ENCODE peak calls at places on chromosomes 2 and 18, in six cellular contexts. One of them, this sample, is unnamed.

GRCh38 chr2:206392118-206392517 is 51.2 kb upstream of the ADAM23 start:
- DNase-seq in testis: peak; percentile 42
- DNase-seq in ascending aorta: no peak
- DNase-seq in transverse colon: no peak
- DNase-seq in upper lobe of right lung: no peak
- DNase-seq in cardiac muscle cell: peak; percentile 60
- DNase-seq in this sample: peak; percentile 19

GRCh38 chr2:148756292-148756975 is 111.9 kb downstream of the EPC2 start:
- DNase-seq in testis: no peak
- DNase-seq in ascending aorta: no peak
- DNase-seq in transverse colon: no peak
- DNase-seq in upper lobe of right lung: no peak
- DNase-seq in cardiac muscle cell: peak; percentile 5
- DNase-seq in this sample: no peak

GRCh38 chr18:75127143-75128021 is 81.6 kb downstream of the PTGR3 start:
- DNase-seq in testis: no peak
- DNase-seq in ascending aorta: no peak
- DNase-seq in transverse colon: peak; percentile 81
- DNase-seq in upper lobe of right lung: peak; percentile 62
- DNase-seq in cardiac muscle cell: no peak
- DNase-seq in this sample: no peak

GRCh38 chr2:70926042-70926441 is 9.7 kb upstream of the ATP6V1B1 start:
- DNase-seq in testis: no peak
- DNase-seq in ascending aorta: peak; percentile 16
- DNase-seq in transverse colon: no peak
- DNase-seq in upper lobe of right lung: no peak
- DNase-seq in cardiac muscle cell: no peak
- DNase-seq in this sample: peak; percentile 2

GRCh38 chr18:70659026-70659726 is 370.3 kb downstream of the SOCS6 start:
- DNase-seq in testis: no peak
- DNase-seq in ascending aorta: no peak
- DNase-seq in transverse colon: no peak
- DNase-seq in upper lobe of right lung: no peak
- DNase-seq in cardiac muscle cell: peak; percentile 97
- DNase-seq in this sample: no peak

GRCh38 chr18:41936471-41937134 is 18.4 kb upstream of the PIK3C3 start:
- DNase-seq in testis: no peak
- DNase-seq in ascending aorta: no peak
- DNase-seq in transverse colon: no peak
- DNase-seq in upper lobe of right lung: no peak
- DNase-seq in cardiac muscle cell: no peak
- DNase-seq in this sample: no peak

GRCh38 chr2:191169456-191170300 is 18.9 kb upstream of the STAT4 start:
- DNase-seq in testis: no peak
- DNase-seq in ascending aorta: no peak
- DNase-seq in transverse colon: no peak
- DNase-seq in upper lobe of right lung: no peak
- DNase-seq in cardiac muscle cell: no peak
- DNase-seq in this sample: no peak

GRCh38 chr2:71798266-71799012 is 345.1 kb downstream of the DYSF start:
- DNase-seq in testis: peak; percentile 48
- DNase-seq in ascending aorta: peak; percentile 63
- DNase-seq in transverse colon: peak; percentile 15
- DNase-seq in upper lobe of right lung: no peak
- DNase-seq in cardiac muscle cell: peak; percentile 55
- DNase-seq in this sample: peak; percentile 36

DNA sequence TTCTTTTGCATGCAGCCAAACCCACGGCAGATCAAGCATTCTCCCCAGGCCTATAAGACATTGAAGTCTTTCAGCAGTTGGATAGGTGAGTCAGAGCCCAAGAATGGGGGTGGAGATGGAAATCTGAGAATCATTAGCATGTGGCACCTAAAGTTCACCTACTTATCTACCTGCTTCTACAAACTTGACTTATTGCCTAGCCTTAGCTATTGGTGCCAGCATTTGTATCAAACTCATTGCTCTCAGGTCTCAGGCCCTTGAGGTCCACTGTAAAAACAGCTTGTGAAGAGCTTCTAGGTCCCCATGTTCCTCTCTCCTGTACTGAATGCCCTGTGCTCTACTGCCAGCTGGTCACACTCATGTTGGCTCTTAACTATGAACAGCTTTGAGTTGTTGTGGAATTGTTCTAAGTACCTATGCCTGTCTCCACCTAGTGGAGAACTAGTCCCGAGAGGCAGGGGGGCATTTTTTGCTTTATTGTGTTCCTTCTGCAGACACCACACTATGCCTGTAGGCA is 278.4 kb upstream of the SPRED2 start:
- DNase-seq in testis: no peak
- DNase-seq in ascending aorta: no peak
- DNase-seq in transverse colon: no peak
- DNase-seq in upper lobe of right lung: no peak
- DNase-seq in cardiac muscle cell: peak; percentile 5
- DNase-seq in this sample: no peak
- TF ChIP-seq CTCF in testis: no peak
- TF ChIP-seq CTCF in ascending aorta: no peak
- TF ChIP-seq CTCF in transverse colon: no peak
- TF ChIP-seq CTCF in upper lobe of right lung: peak; percentile 15
- TF ChIP-seq CTCF in cardiac muscle cell: peak; percentile 22
- TF ChIP-seq CTCF in this sample: no peak

GRCh38 chr2:150214626-150215025 is 272.8 kb downstream of the RND3 start:
- DNase-seq in testis: no peak
- DNase-seq in ascending aorta: no peak
- DNase-seq in transverse colon: peak; percentile 17
- DNase-seq in upper lobe of right lung: no peak
- DNase-seq in cardiac muscle cell: no peak
- DNase-seq in this sample: no peak
- H3K36me3 ChIP-seq in testis: no peaks in the 10 kb centered on the region
- H3K36me3 ChIP-seq in ascending aorta: no peaks in the 10 kb centered on the region
- H3K36me3 ChIP-seq in transverse colon: no peaks in the 10 kb centered on the region
- H3K36me3 ChIP-seq in upper lobe of right lung: no peaks in the 10 kb centered on the region
- H3K36me3 ChIP-seq in cardiac muscle cell: no peaks in the 10 kb centered on the region
- H3K36me3 ChIP-seq in this sample: no peaks in the 10 kb centered on the region

DNA sequence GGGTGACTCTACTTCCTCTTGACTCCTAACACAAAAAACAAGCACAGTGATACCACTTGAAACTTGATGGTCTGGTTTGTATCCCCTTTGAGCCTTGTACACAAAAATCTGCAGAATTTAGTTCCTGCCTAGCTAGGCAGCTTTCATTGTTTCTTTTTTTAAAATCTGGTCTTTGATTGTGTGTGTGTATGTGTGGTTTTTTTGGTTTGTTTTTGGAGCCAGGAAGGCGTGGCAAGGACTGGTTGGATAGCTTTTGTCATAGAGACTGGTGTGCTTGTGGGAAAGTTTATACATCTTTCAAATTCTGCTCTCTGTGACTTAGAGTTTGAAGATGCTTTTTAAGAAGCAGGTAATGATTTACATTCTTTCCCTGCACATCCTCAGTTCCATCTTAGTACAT is 127.4 kb downstream of the TANC1 start:
- DNase-seq in testis: no peak
- DNase-seq in ascending aorta: no peak
- DNase-seq in transverse colon: no peak
- DNase-seq in upper lobe of right lung: no peak
- DNase-seq in cardiac muscle cell: no peak
- DNase-seq in this sample: no peak
- H3K4me1 ChIP-seq in testis: peaks cover 39% of the 10 kb centered on the region
- H3K4me1 ChIP-seq in ascending aorta: peaks cover 12% of the 10 kb centered on the region
- H3K4me1 ChIP-seq in transverse colon: peaks cover 50% of the 10 kb centered on the region
- H3K4me1 ChIP-seq in upper lobe of right lung: peaks cover 67% of the 10 kb centered on the region
- H3K4me1 ChIP-seq in cardiac muscle cell: peaks cover 21% of the 10 kb centered on the region
- H3K4me1 ChIP-seq in this sample: peaks cover 46% of the 10 kb centered on the region

GRCh38 chr18:59055345-59056032 is 84.2 kb upstream of the SEC11C start:
- DNase-seq in testis: peak; percentile 58
- DNase-seq in ascending aorta: no peak
- DNase-seq in transverse colon: no peak
- DNase-seq in upper lobe of right lung: no peak
- DNase-seq in cardiac muscle cell: peak; percentile 34
- DNase-seq in this sample: no peak
- TF ChIP-seq CTCF in testis: peak; percentile 33
- TF ChIP-seq CTCF in ascending aorta: peak; percentile 13
- TF ChIP-seq CTCF in transverse colon: no peak
- TF ChIP-seq CTCF in upper lobe of right lung: no peak
- TF ChIP-seq CTCF in cardiac muscle cell: peak; percentile 26
- TF ChIP-seq CTCF in this sample: no peak

DNA sequence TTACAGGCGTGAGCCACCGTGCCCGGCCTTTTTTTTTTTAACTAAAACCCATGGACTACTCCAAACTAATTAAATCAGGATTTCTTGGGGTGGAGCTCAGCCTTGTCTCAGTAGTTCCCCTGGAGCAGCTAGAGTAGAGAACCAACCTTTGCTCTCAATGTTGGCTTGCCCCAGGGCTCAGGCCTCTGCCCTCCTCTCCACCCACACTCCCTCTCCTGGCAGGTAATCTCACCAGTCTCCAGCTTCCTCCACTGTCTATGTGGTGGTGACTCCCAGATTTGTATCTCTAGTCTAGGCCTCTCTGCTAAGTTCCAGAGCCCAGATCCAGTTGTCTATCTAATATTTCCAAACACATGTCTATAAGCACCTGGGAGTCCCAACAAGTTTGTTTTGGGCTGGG is 9.6 kb upstream of the MTA3 start:
- DNase-seq in testis: no peak
- DNase-seq in ascending aorta: no peak
- DNase-seq in transverse colon: peak; percentile 79
- DNase-seq in upper lobe of right lung: no peak
- DNase-seq in cardiac muscle cell: no peak
- DNase-seq in this sample: no peak
- H3K36me3 ChIP-seq in testis: no peaks in the 10 kb centered on the region
- H3K36me3 ChIP-seq in ascending aorta: no peaks in the 10 kb centered on the region
- H3K36me3 ChIP-seq in transverse colon: no peaks in the 10 kb centered on the region
- H3K36me3 ChIP-seq in upper lobe of right lung: no peaks in the 10 kb centered on the region
- H3K36me3 ChIP-seq in cardiac muscle cell: no peaks in the 10 kb centered on the region
- H3K36me3 ChIP-seq in this sample: no peaks in the 10 kb centered on the region

GRCh38 chr2:64988420-64989125 is 626 bp upstream of the SLC1A4 start:
- DNase-seq in testis: peak; percentile 72
- DNase-seq in ascending aorta: peak; percentile 80
- DNase-seq in transverse colon: peak; percentile 79
- DNase-seq in upper lobe of right lung: peak; percentile 78
- DNase-seq in cardiac muscle cell: peak; percentile 90
- DNase-seq in this sample: peak; percentile 84

GRCh38 chr2:64987963-64988419 is 1.2 kb upstream of the SLC1A4 start:
- DNase-seq in testis: no peak
- DNase-seq in ascending aorta: no peak
- DNase-seq in transverse colon: no peak
- DNase-seq in upper lobe of right lung: no peak
- DNase-seq in cardiac muscle cell: peak; percentile 88
- DNase-seq in this sample: no peak

GRCh38 chr2:64989982-64990614 is 899 bp downstream of the SLC1A4 start:
- DNase-seq in testis: no peak
- DNase-seq in ascending aorta: peak; percentile 66
- DNase-seq in transverse colon: peak; percentile 32
- DNase-seq in upper lobe of right lung: no peak
- DNase-seq in cardiac muscle cell: no peak
- DNase-seq in this sample: peak; percentile 16

GRCh38 chr2:64990823-64991222 is 1.6 kb downstream of the SLC1A4 start:
- DNase-seq in testis: no peak
- DNase-seq in ascending aorta: peak; percentile 58
- DNase-seq in transverse colon: no peak
- DNase-seq in upper lobe of right lung: no peak
- DNase-seq in cardiac muscle cell: no peak
- DNase-seq in this sample: no peak

DNA sequence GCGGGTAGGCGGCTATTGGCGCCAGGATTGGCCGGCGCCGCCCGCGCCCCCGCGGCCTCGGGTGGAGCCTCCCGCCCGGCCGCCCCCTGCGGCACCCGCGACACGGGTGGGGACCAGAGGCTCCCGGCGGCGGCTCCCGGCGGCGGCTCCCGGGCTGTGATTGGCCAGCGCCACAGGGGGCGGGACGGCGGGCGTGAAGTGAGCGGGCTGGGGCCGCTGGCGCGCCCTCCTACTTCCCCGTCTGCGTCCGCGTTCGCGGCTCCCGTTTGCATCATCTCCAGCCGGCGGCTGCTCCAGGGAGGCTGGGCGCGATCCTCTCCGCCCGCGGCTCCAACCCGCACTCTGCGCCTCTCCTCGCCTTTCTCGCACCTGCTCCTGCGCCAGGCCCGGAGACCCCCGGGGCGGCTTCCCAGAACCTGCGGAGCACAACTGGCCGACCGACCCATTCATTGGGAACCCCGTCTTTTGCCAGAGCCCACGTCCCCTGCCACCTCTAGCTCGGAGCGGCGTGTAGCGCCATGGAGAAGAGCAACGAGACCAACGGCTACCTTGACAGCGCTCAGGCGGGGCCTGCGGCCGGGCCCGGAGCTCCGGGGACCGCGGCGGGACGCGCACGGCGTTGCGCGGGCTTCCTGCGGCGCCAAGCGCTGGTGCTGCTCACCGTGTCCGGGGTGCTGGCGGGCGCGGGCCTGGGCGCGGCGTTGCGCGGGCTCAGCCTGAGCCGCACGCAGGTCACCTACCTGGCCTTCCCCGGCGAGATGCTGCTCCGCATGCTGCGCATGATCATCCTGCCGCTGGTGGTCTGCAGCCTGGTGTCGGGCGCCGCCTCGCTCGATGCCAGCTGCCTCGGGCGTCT is at the start of gene SLC1A4:
- DNase-seq in testis: peak; percentile 90
- DNase-seq in ascending aorta: peak; percentile 96
- DNase-seq in transverse colon: peak; percentile 93
- DNase-seq in upper lobe of right lung: peak; percentile 94
- DNase-seq in cardiac muscle cell: peak; percentile 94
- DNase-seq in this sample: peak; percentile 92
- H3K4me1 ChIP-seq in testis: peaks cover 5% of the 10 kb centered on the region
- H3K4me1 ChIP-seq in ascending aorta: no peaks in the 10 kb centered on the region
- H3K4me1 ChIP-seq in transverse colon: peaks cover 34% of the 10 kb centered on the region
- H3K4me1 ChIP-seq in upper lobe of right lung: peaks cover 12% of the 10 kb centered on the region
- H3K4me1 ChIP-seq in cardiac muscle cell: peaks cover 4% of the 10 kb centered on the region
- H3K4me1 ChIP-seq in this sample: peaks cover 36% of the 10 kb centered on the region

DNA sequence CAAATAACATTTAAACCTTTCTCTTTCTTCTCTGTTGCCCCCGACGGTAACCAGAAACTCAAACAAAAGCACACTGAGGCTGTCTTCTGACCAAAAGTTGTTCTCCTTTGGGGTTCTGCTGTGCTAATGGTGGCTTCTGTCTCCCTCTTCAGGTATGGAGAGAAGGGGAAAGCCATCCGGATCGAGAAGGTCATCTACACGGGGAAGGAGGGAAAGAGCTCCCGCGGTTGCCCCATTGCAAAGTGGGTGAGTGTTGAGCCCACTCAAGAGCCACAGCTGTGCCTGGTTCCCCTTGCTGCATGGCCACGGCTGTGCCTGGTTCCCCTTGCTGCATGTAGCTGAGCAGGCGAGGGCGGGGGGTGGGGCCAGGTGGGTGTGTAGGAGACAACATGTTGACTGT is 67.4 kb downstream of the BOLA3 start:
- DNase-seq in testis: no peak
- DNase-seq in ascending aorta: no peak
- DNase-seq in transverse colon: no peak
- DNase-seq in upper lobe of right lung: no peak
- DNase-seq in cardiac muscle cell: peak; percentile 11
- DNase-seq in this sample: no peak
- TF ChIP-seq CTCF in testis: no peak
- TF ChIP-seq CTCF in ascending aorta: peak; percentile 23
- TF ChIP-seq CTCF in transverse colon: peak; percentile 21
- TF ChIP-seq CTCF in upper lobe of right lung: no peak
- TF ChIP-seq CTCF in cardiac muscle cell: peak; percentile 15
- TF ChIP-seq CTCF in this sample: no peak

This sample was measured in body of pancreas.